ENCODE peak calls at places on chromosomes 12 and 14, in nine cellular contexts. G is amniotic stem cell; Q is PC-3; P is CD4-positive, CD25-positive, alpha-beta regulatory T cell; X is T-helper 1 cell; U is stimulated activated CD8-positive, alpha-beta memory T cell treated with anti-CD3 and anti-CD28 coated beads, Interleukin-7, amount 100 ng/mL, for 24 hours; I is T-helper 17 cell; K is LNCaP clone FGC; J is CD4-positive, alpha-beta T cell. L is an unnamed sample.

GRCh38 chr12:5745251-5745888 is 199.7 kb downstream of the ANO2 start:
- DNase-seq in J (peak; percentile 26), K (no peak), U (peak; percentile 22), I (no peak), Q (peak; percentile 58), G (peak; percentile 15), X (no peak), P (peak; percentile 10), L (peak; percentile 5)

GRCh38 chr14:23566112-23566781 is 1.3 kb downstream of the AP1G2 start:
- DNase-seq in I (no peak), K (no peak), X (no peak), Q (no peak), J (no peak), P (no peak), G (no peak), U (no peak), L (no peak)

GRCh38 chr12:104694711-104695110 is 238.0 kb downstream of the CHST11 start:
- DNase-seq in I (no peak), Q (no peak), X (no peak), K (no peak), U (no peak), P (no peak), G (no peak), J (no peak), L (no peak)

GRCh38 chr12:10615532-10615931 is 2.1 kb upstream of the MAGOHB start:
- DNase-seq in X (no peak), P (no peak), J (no peak), K (peak; percentile 72), G (no peak), I (no peak), U (no peak), Q (peak; percentile 42), L (no peak)

GRCh38 chr12:75685826-75686225 is 174.4 kb upstream of the KRR1 start:
- DNase-seq in P (no peak), I (no peak), G (no peak), K (no peak), X (no peak), J (no peak), Q (no peak), U (no peak), L (no peak)

GRCh38 chr12:42118136-42118879 is 26.4 kb downstream of the GXYLT1 start:
- DNase-seq in P (no peak), I (no peak), X (no peak), G (no peak), K (no peak), U (no peak), J (no peak), Q (no peak), L (no peak)

GRCh38 chr14:64294672-64295413 is 672 bp upstream of the ESR2 start:
- DNase-seq in P (peak; percentile 75), K (no peak), J (peak; percentile 70), X (peak; percentile 69), G (peak; percentile 6), I (peak; percentile 59), U (peak; percentile 72), Q (peak; percentile 78), L (peak; percentile 71)

GRCh38 chr12:10392394-10392930 is 2.6 kb upstream of the KLRK1 start:
- DNase-seq in J (no peak), U (no peak), G (no peak), Q (peak; percentile 85), I (no peak), K (peak; percentile 96), X (no peak), P (no peak), L (no peak)

GRCh38 chr12:9700606-9700956 is 31.1 kb downstream of the CLEC2D start:
- DNase-seq in U (no peak), G (no peak), P (no peak), Q (no peak), K (no peak), I (no peak), J (no peak), X (no peak), L (no peak)

GRCh38 chr12:25155031-25155576 is 39.9 kb downstream of the DNAI7 start:
- DNase-seq in I (no peak), X (no peak), J (no peak), G (peak; percentile 31), K (no peak), P (peak; percentile 50), U (no peak), Q (peak; percentile 32), L (no peak)

GRCh38 chr12:50110762-50111416 is 1.1 kb upstream of the COX14 start:
- DNase-seq in X (no peak), G (no peak), P (no peak), K (no peak), I (no peak), J (no peak), U (no peak), Q (peak; percentile 22), L (no peak)

GRCh38 chr12:103166949-103167348 is 209.5 kb downstream of the ASCL1 start:
- DNase-seq in P (no peak), G (no peak), K (no peak), J (no peak), U (no peak), I (no peak), Q (no peak), X (no peak), L (no peak)

GRCh38 chr12:123401753-123402683 is 18.1 kb downstream of the KMT5A start:
- DNase-seq in X (no peak), J (no peak), I (no peak), K (no peak), Q (no peak), P (no peak), G (no peak), U (no peak), L (no peak)

GRCh38 chr12:15001733-15002471 is 29.1 kb downstream of the PDE6H start:
- DNase-seq in P (no peak), I (no peak), U (no peak), J (no peak), K (no peak), X (no peak), Q (no peak), G (no peak), L (no peak)